ENCODE peak calls at places on chromosomes 7 and 10, in five cellular contexts. One of them, this sample, is unnamed.

GRCh38 chr10:73923935-73924598 is 13.1 kb downstream of the PLAU start:
- DNase-seq in HCT116: no peak
- DNase-seq in heart left ventricle: no peak
- DNase-seq in IMR-90: no peak
- DNase-seq in HepG2: no peak
- DNase-seq in this sample: no peak

GRCh38 chr10:110226555-110226925 is 19.1 kb downstream of the MXI1 start:
- DNase-seq in HCT116: peak; percentile 85
- DNase-seq in heart left ventricle: peak; percentile 93
- DNase-seq in IMR-90: peak; percentile 92
- DNase-seq in HepG2: peak; percentile 60
- DNase-seq in this sample: peak; percentile 94

GRCh38 chr10:132946311-132946710 is 3.9 kb upstream of the CFAP46 start:
- DNase-seq in HCT116: no peak
- DNase-seq in heart left ventricle: no peak
- DNase-seq in IMR-90: no peak
- DNase-seq in HepG2: no peak
- DNase-seq in this sample: no peak

GRCh38 chr7:100428967-100429636 is 529 bp upstream of the MEPCE start:
- DNase-seq in HCT116: peak; percentile 99
- DNase-seq in heart left ventricle: peak; percentile 100
- DNase-seq in IMR-90: peak; percentile 99
- DNase-seq in HepG2: peak; percentile 98
- DNase-seq in this sample: peak; percentile 100

GRCh38 chr7:131111081-131111576 is 216.5 kb upstream of the MKLN1 start:
- DNase-seq in HCT116: no peak
- DNase-seq in heart left ventricle: no peak
- DNase-seq in IMR-90: peak; percentile 90
- DNase-seq in HepG2: no peak
- DNase-seq in this sample: no peak

GRCh38 chr7:30225863-30226361 is 58.5 kb upstream of the ZNRF2 start:
- DNase-seq in HCT116: peak; percentile 31
- DNase-seq in heart left ventricle: peak; percentile 71
- DNase-seq in IMR-90: peak; percentile 8
- DNase-seq in HepG2: no peak
- DNase-seq in this sample: peak; percentile 58

GRCh38 chr7:136058561-136058960 is 81.4 kb upstream of the MTPN start:
- DNase-seq in HCT116: no peak
- DNase-seq in heart left ventricle: no peak
- DNase-seq in IMR-90: no peak
- DNase-seq in HepG2: no peak
- DNase-seq in this sample: no peak

GRCh38 chr10:48804740-48805182 is 120.1 kb downstream of the WDFY4 start:
- DNase-seq in HCT116: no peak
- DNase-seq in heart left ventricle: no peak
- DNase-seq in IMR-90: no peak
- DNase-seq in HepG2: peak; percentile 56
- DNase-seq in this sample: no peak

GRCh38 chr7:55515569-55516279 is 56.6 kb downstream of the VOPP1 start:
- DNase-seq in HCT116: no peak
- DNase-seq in heart left ventricle: peak; percentile 64
- DNase-seq in IMR-90: no peak
- DNase-seq in HepG2: no peak
- DNase-seq in this sample: no peak

GRCh38 chr10:83076443-83076842 is 1062.9 kb upstream of the GHITM start:
- DNase-seq in HCT116: no peak
- DNase-seq in heart left ventricle: no peak
- DNase-seq in IMR-90: no peak
- DNase-seq in HepG2: no peak
- DNase-seq in this sample: no peak

GRCh38 chr7:4665661-4666060 is 16.4 kb upstream of the FOXK1 start:
- DNase-seq in HCT116: no peak
- DNase-seq in heart left ventricle: no peak
- DNase-seq in IMR-90: peak; percentile 99
- DNase-seq in HepG2: no peak
- DNase-seq in this sample: no peak

GRCh38 chr7:64098-64521 is 128.3 kb upstream of the FAM20C start:
- DNase-seq in HCT116: peak; percentile 21
- DNase-seq in heart left ventricle: peak; percentile 61
- DNase-seq in IMR-90: peak; percentile 74
- DNase-seq in HepG2: peak; percentile 18
- DNase-seq in this sample: peak; percentile 71

GRCh38 chr7:30659312-30659711 is 22.9 kb downstream of the CRHR2 start:
- DNase-seq in HCT116: no peak
- DNase-seq in heart left ventricle: no peak
- DNase-seq in IMR-90: peak; percentile 8
- DNase-seq in HepG2: no peak
- DNase-seq in this sample: no peak

GRCh38 chr7:127771707-127772106 is 119.7 kb downstream of the SND1 start:
- DNase-seq in HCT116: no peak
- DNase-seq in heart left ventricle: no peak
- DNase-seq in IMR-90: no peak
- DNase-seq in HepG2: no peak
- DNase-seq in this sample: no peak

GRCh38 chr7:153430931-153431330 is 621.3 kb upstream of the DPP6 start:
- DNase-seq in HCT116: no peak
- DNase-seq in heart left ventricle: no peak
- DNase-seq in IMR-90: no peak
- DNase-seq in HepG2: no peak
- DNase-seq in this sample: no peak

GRCh38 chr7:22969010-22969431 is 44.9 kb downstream of the HYCC1 start:
- DNase-seq in HCT116: no peak
- DNase-seq in heart left ventricle: no peak
- DNase-seq in IMR-90: no peak
- DNase-seq in HepG2: no peak
- DNase-seq in this sample: no peak

GRCh38 chr10:79507436-79508167 is 4.7 kb upstream of the EIF5AL1 start:
- DNase-seq in HCT116: no peak
- DNase-seq in heart left ventricle: no peak
- DNase-seq in IMR-90: no peak
- DNase-seq in HepG2: no peak
- DNase-seq in this sample: no peak

GRCh38 chr7:111358915-111359314 is 203.4 kb downstream of the IMMP2L start:
- DNase-seq in HCT116: no peak
- DNase-seq in heart left ventricle: no peak
- DNase-seq in IMR-90: no peak
- DNase-seq in HepG2: no peak
- DNase-seq in this sample: no peak

GRCh38 chr10:61140765-61141392 is 196.9 kb upstream of the RHOBTB1 start:
- DNase-seq in HCT116: peak; percentile 57
- DNase-seq in heart left ventricle: no peak
- DNase-seq in IMR-90: peak; percentile 77
- DNase-seq in HepG2: peak; percentile 68
- DNase-seq in this sample: no peak

GRCh38 chr10:79488303-79488702 is 24.0 kb upstream of the EIF5AL1 start:
- DNase-seq in HCT116: peak; percentile 48
- DNase-seq in heart left ventricle: peak; percentile 76
- DNase-seq in IMR-90: peak; percentile 92
- DNase-seq in HepG2: no peak
- DNase-seq in this sample: peak; percentile 57

GRCh38 chr7:25894902-25895791 is 256.9 kb upstream of the NFE2L3 start:
- DNase-seq in HCT116: peak; percentile 18
- DNase-seq in heart left ventricle: peak; percentile 61
- DNase-seq in IMR-90: peak; percentile 2
- DNase-seq in HepG2: no peak
- DNase-seq in this sample: peak; percentile 77

GRCh38 chr10:110487411-110488123 is 10.1 kb upstream of the DUSP5 start:
- DNase-seq in HCT116: no peak
- DNase-seq in heart left ventricle: no peak
- DNase-seq in IMR-90: peak; percentile 55
- DNase-seq in HepG2: peak; percentile 24
- DNase-seq in this sample: no peak

GRCh38 chr10:103458720-103459119 is at the start of gene CALHM1:
- DNase-seq in HCT116: no peak
- DNase-seq in heart left ventricle: no peak
- DNase-seq in IMR-90: no peak
- DNase-seq in HepG2: no peak
- DNase-seq in this sample: no peak

GRCh38 chr7:111784311-111784710 is 222.0 kb upstream of the IMMP2L start:
- DNase-seq in HCT116: no peak
- DNase-seq in heart left ventricle: no peak
- DNase-seq in IMR-90: no peak
- DNase-seq in HepG2: no peak
- DNase-seq in this sample: no peak

GRCh38 chr7:44196450-44196872 is 4.3 kb upstream of the YKT6 start:
- DNase-seq in HCT116: peak; percentile 47
- DNase-seq in heart left ventricle: no peak
- DNase-seq in IMR-90: peak; percentile 54
- DNase-seq in HepG2: peak; percentile 21
- DNase-seq in this sample: no peak

GRCh38 chr10:29877798-29878491 is 181.4 kb downstream of the JCAD start:
- DNase-seq in HCT116: no peak
- DNase-seq in heart left ventricle: peak; percentile 77
- DNase-seq in IMR-90: no peak
- DNase-seq in HepG2: no peak
- DNase-seq in this sample: no peak

GRCh38 chr10:8283986-8284385 is 229.5 kb downstream of the GATA3 start:
- DNase-seq in HCT116: no peak
- DNase-seq in heart left ventricle: peak; percentile 58
- DNase-seq in IMR-90: no peak
- DNase-seq in HepG2: no peak
- DNase-seq in this sample: no peak

DNA sequence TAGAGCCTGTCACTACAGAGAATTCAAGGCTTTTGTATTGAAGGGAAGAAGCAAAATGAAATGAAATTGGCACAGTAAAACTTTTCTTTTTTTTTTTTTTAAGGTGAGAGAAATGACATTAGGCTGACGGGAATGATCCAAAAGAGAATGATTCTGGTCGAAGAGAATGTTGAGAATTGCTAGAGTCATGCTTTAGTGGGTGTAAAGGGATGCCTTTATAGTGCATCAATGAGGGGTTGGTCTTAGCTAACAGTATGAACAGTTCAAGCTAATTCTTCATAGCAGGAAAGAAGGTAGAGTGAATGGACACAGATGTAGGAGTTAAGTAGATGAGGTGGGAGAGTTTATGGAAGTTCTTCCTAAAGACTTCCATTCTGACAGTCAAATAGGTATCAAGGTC is 32.3 kb upstream of the LSM8 start:
- DNase-seq in HCT116: no peak
- DNase-seq in heart left ventricle: no peak
- DNase-seq in IMR-90: peak; percentile 28
- DNase-seq in HepG2: no peak
- DNase-seq in this sample: no peak
- TF ChIP-seq CTCF in HCT116: no peak
- TF ChIP-seq CTCF in heart left ventricle: no peak
- TF ChIP-seq CTCF in IMR-90: no peak
- TF ChIP-seq CTCF in HepG2: no peak
- TF ChIP-seq CTCF in this sample: no peak

DNA sequence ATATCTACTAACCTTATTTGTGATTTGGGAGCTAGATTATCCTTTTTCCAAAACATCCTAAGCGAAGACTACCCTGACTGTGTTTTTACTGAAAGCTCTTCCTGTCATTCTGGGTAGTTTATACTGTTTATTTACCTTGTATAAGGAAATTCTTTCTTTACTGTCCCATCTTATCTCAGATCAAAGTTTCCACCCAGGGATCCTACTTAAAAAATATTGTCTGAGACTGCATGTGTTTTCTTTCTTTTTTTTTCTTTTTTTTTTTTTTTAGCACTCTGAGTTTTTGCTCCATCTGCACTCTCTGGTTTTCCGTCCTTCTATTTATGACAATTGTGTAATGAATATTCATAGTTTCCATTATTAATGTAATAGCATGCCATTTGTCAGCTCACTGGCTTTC is 26.5 kb downstream of the CDK14 start:
- DNase-seq in HCT116: no peak
- DNase-seq in heart left ventricle: no peak
- DNase-seq in IMR-90: no peak
- DNase-seq in HepG2: no peak
- DNase-seq in this sample: no peak
- H3K27ac ChIP-seq in HCT116: no peak overlapping the region
- H3K27ac ChIP-seq in heart left ventricle: no peak overlapping the region
- H3K27ac ChIP-seq in IMR-90: no peak overlapping the region
- H3K27ac ChIP-seq in HepG2: no peak overlapping the region
- H3K27ac ChIP-seq in this sample: no peak overlapping the region

DNA sequence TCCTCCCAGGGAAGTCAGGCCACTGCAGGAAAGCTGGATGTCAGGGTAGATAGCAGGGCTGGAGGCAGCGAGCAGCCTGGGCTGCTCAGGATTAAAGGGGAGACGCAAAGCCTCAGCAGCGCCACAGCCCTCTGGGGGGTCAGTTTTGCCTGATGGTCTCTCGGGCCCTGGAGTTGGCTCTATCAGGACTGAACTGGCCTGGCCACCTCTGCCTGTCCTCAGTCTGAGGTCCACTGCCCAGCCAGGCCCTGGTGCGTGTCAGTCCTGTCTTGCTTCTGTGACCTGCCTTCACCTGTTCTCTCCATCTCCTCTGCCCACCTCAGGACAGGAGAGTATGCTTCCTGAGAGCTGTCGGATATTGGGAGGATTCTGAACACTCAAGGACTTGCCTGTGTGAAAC is 12.3 kb upstream of the KLRG2 start:
- DNase-seq in HCT116: no peak
- DNase-seq in heart left ventricle: no peak
- DNase-seq in IMR-90: no peak
- DNase-seq in HepG2: no peak
- DNase-seq in this sample: no peak
- TF ChIP-seq POLR2A in HCT116: no peak
- TF ChIP-seq POLR2A in heart left ventricle: no peak
- TF ChIP-seq POLR2A in IMR-90: no peak
- TF ChIP-seq POLR2A in HepG2: no peak
- TF ChIP-seq POLR2A in this sample: no peak

GRCh38 chr10:33046792-33047191 is 88.8 kb upstream of the ITGB1 start:
- DNase-seq in HCT116: no peak
- DNase-seq in heart left ventricle: no peak
- DNase-seq in IMR-90: no peak
- DNase-seq in HepG2: no peak
- DNase-seq in this sample: no peak

GRCh38 chr10:33042565-33042964 is 84.5 kb upstream of the ITGB1 start:
- DNase-seq in HCT116: no peak
- DNase-seq in heart left ventricle: no peak
- DNase-seq in IMR-90: no peak
- DNase-seq in HepG2: no peak
- DNase-seq in this sample: no peak

GRCh38 chr10:33052476-33052875 is 94.4 kb upstream of the ITGB1 start:
- DNase-seq in HCT116: no peak
- DNase-seq in heart left ventricle: no peak
- DNase-seq in IMR-90: no peak
- DNase-seq in HepG2: no peak
- DNase-seq in this sample: no peak

GRCh38 chr10:33048223-33048622 is 90.2 kb upstream of the ITGB1 start:
- DNase-seq in HCT116: no peak
- DNase-seq in heart left ventricle: no peak
- DNase-seq in IMR-90: no peak
- DNase-seq in HepG2: no peak
- DNase-seq in this sample: no peak

DNA sequence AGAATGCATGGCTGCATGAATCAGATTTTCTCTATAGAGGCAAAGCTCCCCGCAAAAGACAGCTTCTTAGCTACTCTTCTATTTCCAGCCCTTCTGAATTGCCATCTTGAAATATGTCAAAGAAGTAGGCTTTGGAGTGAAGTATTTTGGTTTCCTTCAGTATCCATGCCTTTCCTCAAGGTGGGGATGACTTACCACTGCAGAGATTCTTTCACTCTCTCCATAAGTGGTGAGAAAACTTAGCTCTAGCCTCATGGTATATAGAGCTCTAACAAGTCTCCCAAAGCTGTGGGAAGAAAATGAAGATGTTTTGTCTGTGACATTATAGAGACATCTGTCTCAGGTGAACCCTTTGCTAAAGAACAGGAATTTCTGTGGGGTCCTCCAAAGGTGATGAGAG is 89.6 kb upstream of the ITGB1 start:
- DNase-seq in HCT116: no peak
- DNase-seq in heart left ventricle: no peak
- DNase-seq in IMR-90: peak; percentile 28
- DNase-seq in HepG2: no peak
- DNase-seq in this sample: no peak
- TF ChIP-seq CTCF in HCT116: no peak
- TF ChIP-seq CTCF in heart left ventricle: no peak
- TF ChIP-seq CTCF in IMR-90: peak; percentile 28
- TF ChIP-seq CTCF in HepG2: no peak
- TF ChIP-seq CTCF in this sample: no peak

This sample was measured in ovary.